ENCODE peak calls at places on chromosome 2, in eight cellular contexts. One of them, this sample, is unnamed.

GRCh38 chr2:79887747-79888374 is 375.0 kb downstream of the CTNNA2 start:
- DNase-seq in GM23338: peak
- DNase-seq in naive thymus-derived CD8-positive, alpha-beta T cell: no peak
- DNase-seq in cardiac fibroblast: peak
- DNase-seq in nephron progenitor cell: peak
- DNase-seq in anterior cingulate cortex: no peak
- DNase-seq in Daoy: peak
- DNase-seq in body of pancreas: peak
- DNase-seq in this sample: no peak

GRCh38 chr2:218387369-218388194 is 5.5 kb downstream of the SLC11A1 start:
- DNase-seq in GM23338: peak
- DNase-seq in naive thymus-derived CD8-positive, alpha-beta T cell: no peak
- DNase-seq in cardiac fibroblast: peak
- DNase-seq in nephron progenitor cell: peak
- DNase-seq in anterior cingulate cortex: no peak
- DNase-seq in Daoy: no peak
- DNase-seq in body of pancreas: peak
- DNase-seq in this sample: peak

GRCh38 chr2:222423632-222424280 is 587 bp upstream of the SGPP2 start:
- DNase-seq in GM23338: peak
- DNase-seq in naive thymus-derived CD8-positive, alpha-beta T cell: no peak
- DNase-seq in cardiac fibroblast: no peak
- DNase-seq in nephron progenitor cell: no peak
- DNase-seq in anterior cingulate cortex: no peak
- DNase-seq in Daoy: peak
- DNase-seq in body of pancreas: no peak
- DNase-seq in this sample: no peak

GRCh38 chr2:26285931-26286330 is 41.2 kb downstream of the HADHB start:
- DNase-seq in GM23338: no peak
- DNase-seq in naive thymus-derived CD8-positive, alpha-beta T cell: no peak
- DNase-seq in cardiac fibroblast: no peak
- DNase-seq in nephron progenitor cell: no peak
- DNase-seq in anterior cingulate cortex: no peak
- DNase-seq in Daoy: no peak
- DNase-seq in body of pancreas: no peak
- DNase-seq in this sample: no peak

GRCh38 chr2:225124311-225124832 is 82.1 kb upstream of the DOCK10 start:
- DNase-seq in GM23338: no peak
- DNase-seq in naive thymus-derived CD8-positive, alpha-beta T cell: no peak
- DNase-seq in cardiac fibroblast: no peak
- DNase-seq in nephron progenitor cell: no peak
- DNase-seq in anterior cingulate cortex: no peak
- DNase-seq in Daoy: no peak
- DNase-seq in body of pancreas: no peak
- DNase-seq in this sample: no peak

GRCh38 chr2:23430263-23430662 is 45.3 kb downstream of the KLHL29 start:
- DNase-seq in GM23338: no peak
- DNase-seq in naive thymus-derived CD8-positive, alpha-beta T cell: no peak
- DNase-seq in cardiac fibroblast: peak
- DNase-seq in nephron progenitor cell: no peak
- DNase-seq in anterior cingulate cortex: no peak
- DNase-seq in Daoy: peak
- DNase-seq in body of pancreas: no peak
- DNase-seq in this sample: no peak

GRCh38 chr2:191013617-191013875 is 425 bp downstream of the STAT1 start:
- DNase-seq in GM23338: peak
- DNase-seq in naive thymus-derived CD8-positive, alpha-beta T cell: no peak
- DNase-seq in cardiac fibroblast: peak
- DNase-seq in nephron progenitor cell: no peak
- DNase-seq in anterior cingulate cortex: no peak
- DNase-seq in Daoy: no peak
- DNase-seq in body of pancreas: no peak
- DNase-seq in this sample: no peak

GRCh38 chr2:237154050-237154638 is 68.5 kb downstream of the COPS8 start:
- DNase-seq in GM23338: peak
- DNase-seq in naive thymus-derived CD8-positive, alpha-beta T cell: peak
- DNase-seq in cardiac fibroblast: peak
- DNase-seq in nephron progenitor cell: peak
- DNase-seq in anterior cingulate cortex: no peak
- DNase-seq in Daoy: peak
- DNase-seq in body of pancreas: peak
- DNase-seq in this sample: no peak

GRCh38 chr2:60544980-60545560 is 8.4 kb downstream of the BCL11A start:
- DNase-seq in GM23338: no peak
- DNase-seq in naive thymus-derived CD8-positive, alpha-beta T cell: no peak
- DNase-seq in cardiac fibroblast: no peak
- DNase-seq in nephron progenitor cell: no peak
- DNase-seq in anterior cingulate cortex: no peak
- DNase-seq in Daoy: no peak
- DNase-seq in body of pancreas: no peak
- DNase-seq in this sample: no peak

GRCh38 chr2:239371726-239372686 is 28.8 kb downstream of the HDAC4 start:
- DNase-seq in GM23338: peak
- DNase-seq in naive thymus-derived CD8-positive, alpha-beta T cell: no peak
- DNase-seq in cardiac fibroblast: no peak
- DNase-seq in nephron progenitor cell: no peak
- DNase-seq in anterior cingulate cortex: no peak
- DNase-seq in Daoy: no peak
- DNase-seq in body of pancreas: no peak
- DNase-seq in this sample: no peak

GRCh38 chr2:33021542-33022259 is 74.9 kb downstream of the LTBP1 start:
- DNase-seq in GM23338: peak
- DNase-seq in naive thymus-derived CD8-positive, alpha-beta T cell: no peak
- DNase-seq in cardiac fibroblast: peak
- DNase-seq in nephron progenitor cell: no peak
- DNase-seq in anterior cingulate cortex: no peak
- DNase-seq in Daoy: peak
- DNase-seq in body of pancreas: no peak
- DNase-seq in this sample: no peak

GRCh38 chr2:230974096-230974913 is 21.6 kb upstream of the SPATA3 start:
- DNase-seq in GM23338: no peak
- DNase-seq in naive thymus-derived CD8-positive, alpha-beta T cell: peak
- DNase-seq in cardiac fibroblast: peak
- DNase-seq in nephron progenitor cell: no peak
- DNase-seq in anterior cingulate cortex: no peak
- DNase-seq in Daoy: peak
- DNase-seq in body of pancreas: no peak
- DNase-seq in this sample: no peak

GRCh38 chr2:170930132-170931109 is 1.4 kb downstream of the GORASP2 start:
- DNase-seq in GM23338: peak
- DNase-seq in naive thymus-derived CD8-positive, alpha-beta T cell: peak
- DNase-seq in cardiac fibroblast: peak
- DNase-seq in nephron progenitor cell: no peak
- DNase-seq in anterior cingulate cortex: no peak
- DNase-seq in Daoy: peak
- DNase-seq in body of pancreas: peak
- DNase-seq in this sample: no peak

GRCh38 chr2:190069936-190070696 is 7.6 kb upstream of the MSTN start:
- DNase-seq in GM23338: peak
- DNase-seq in naive thymus-derived CD8-positive, alpha-beta T cell: no peak
- DNase-seq in cardiac fibroblast: peak
- DNase-seq in nephron progenitor cell: peak
- DNase-seq in anterior cingulate cortex: no peak
- DNase-seq in Daoy: peak
- DNase-seq in body of pancreas: peak
- DNase-seq in this sample: peak

GRCh38 chr2:43383533-43383932 is 157.1 kb upstream of the ZFP36L2 start:
- DNase-seq in GM23338: no peak
- DNase-seq in naive thymus-derived CD8-positive, alpha-beta T cell: no peak
- DNase-seq in cardiac fibroblast: no peak
- DNase-seq in nephron progenitor cell: no peak
- DNase-seq in anterior cingulate cortex: no peak
- DNase-seq in Daoy: no peak
- DNase-seq in body of pancreas: no peak
- DNase-seq in this sample: no peak

GRCh38 chr2:120108749-120109148 is 95.9 kb downstream of the EPB41L5 start:
- DNase-seq in GM23338: no peak
- DNase-seq in naive thymus-derived CD8-positive, alpha-beta T cell: no peak
- DNase-seq in cardiac fibroblast: no peak
- DNase-seq in nephron progenitor cell: no peak
- DNase-seq in anterior cingulate cortex: no peak
- DNase-seq in Daoy: peak
- DNase-seq in body of pancreas: no peak
- DNase-seq in this sample: no peak

GRCh38 chr2:26691881-26692813 is at the start of gene KCNK3:
- DNase-seq in GM23338: peak
- DNase-seq in naive thymus-derived CD8-positive, alpha-beta T cell: peak
- DNase-seq in cardiac fibroblast: peak
- DNase-seq in nephron progenitor cell: peak
- DNase-seq in anterior cingulate cortex: no peak
- DNase-seq in Daoy: peak
- DNase-seq in body of pancreas: peak
- DNase-seq in this sample: peak

GRCh38 chr2:55357164-55357563 is 62.5 kb downstream of the CCDC88A start:
- DNase-seq in GM23338: no peak
- DNase-seq in naive thymus-derived CD8-positive, alpha-beta T cell: no peak
- DNase-seq in cardiac fibroblast: no peak
- DNase-seq in nephron progenitor cell: no peak
- DNase-seq in anterior cingulate cortex: no peak
- DNase-seq in Daoy: no peak
- DNase-seq in body of pancreas: no peak
- DNase-seq in this sample: no peak

GRCh38 chr2:159073256-159073655 is 104.8 kb downstream of the TANC1 start:
- DNase-seq in GM23338: no peak
- DNase-seq in naive thymus-derived CD8-positive, alpha-beta T cell: no peak
- DNase-seq in cardiac fibroblast: peak
- DNase-seq in nephron progenitor cell: no peak
- DNase-seq in anterior cingulate cortex: no peak
- DNase-seq in Daoy: peak
- DNase-seq in body of pancreas: no peak
- DNase-seq in this sample: no peak

GRCh38 chr2:187198136-187198535 is 249.9 kb downstream of the CALCRL start:
- DNase-seq in GM23338: no peak
- DNase-seq in naive thymus-derived CD8-positive, alpha-beta T cell: no peak
- DNase-seq in cardiac fibroblast: no peak
- DNase-seq in nephron progenitor cell: no peak
- DNase-seq in anterior cingulate cortex: no peak
- DNase-seq in Daoy: no peak
- DNase-seq in body of pancreas: no peak
- DNase-seq in this sample: no peak

GRCh38 chr2:120599064-120599463 is 136.6 kb upstream of the GLI2 start:
- DNase-seq in GM23338: no peak
- DNase-seq in naive thymus-derived CD8-positive, alpha-beta T cell: no peak
- DNase-seq in cardiac fibroblast: no peak
- DNase-seq in nephron progenitor cell: no peak
- DNase-seq in anterior cingulate cortex: no peak
- DNase-seq in Daoy: no peak
- DNase-seq in body of pancreas: no peak
- DNase-seq in this sample: no peak

GRCh38 chr2:178404380-178404767 is 46.6 kb downstream of the PRKRA start:
- DNase-seq in GM23338: no peak
- DNase-seq in naive thymus-derived CD8-positive, alpha-beta T cell: no peak
- DNase-seq in cardiac fibroblast: peak
- DNase-seq in nephron progenitor cell: no peak
- DNase-seq in anterior cingulate cortex: no peak
- DNase-seq in Daoy: peak
- DNase-seq in body of pancreas: no peak
- DNase-seq in this sample: peak

GRCh38 chr2:221808488-221808887 is 236.4 kb upstream of the EPHA4 start:
- DNase-seq in GM23338: no peak
- DNase-seq in naive thymus-derived CD8-positive, alpha-beta T cell: no peak
- DNase-seq in cardiac fibroblast: no peak
- DNase-seq in nephron progenitor cell: no peak
- DNase-seq in anterior cingulate cortex: no peak
- DNase-seq in Daoy: no peak
- DNase-seq in body of pancreas: no peak
- DNase-seq in this sample: no peak

GRCh38 chr2:136081582-136082210 is 36.3 kb downstream of the CXCR4 start:
- DNase-seq in GM23338: no peak
- DNase-seq in naive thymus-derived CD8-positive, alpha-beta T cell: no peak
- DNase-seq in cardiac fibroblast: no peak
- DNase-seq in nephron progenitor cell: no peak
- DNase-seq in anterior cingulate cortex: no peak
- DNase-seq in Daoy: no peak
- DNase-seq in body of pancreas: no peak
- DNase-seq in this sample: no peak

GRCh38 chr2:14907014-14907612 is 274.6 kb downstream of the LRATD1 start:
- DNase-seq in GM23338: peak
- DNase-seq in naive thymus-derived CD8-positive, alpha-beta T cell: no peak
- DNase-seq in cardiac fibroblast: no peak
- DNase-seq in nephron progenitor cell: no peak
- DNase-seq in anterior cingulate cortex: no peak
- DNase-seq in Daoy: no peak
- DNase-seq in body of pancreas: no peak
- DNase-seq in this sample: no peak

GRCh38 chr2:24515335-24515734 is 24.3 kb downstream of the NCOA1 start:
- DNase-seq in GM23338: no peak
- DNase-seq in naive thymus-derived CD8-positive, alpha-beta T cell: no peak
- DNase-seq in cardiac fibroblast: no peak
- DNase-seq in nephron progenitor cell: no peak
- DNase-seq in anterior cingulate cortex: no peak
- DNase-seq in Daoy: peak
- DNase-seq in body of pancreas: no peak
- DNase-seq in this sample: no peak

GRCh38 chr2:186572705-186573104 is 17.2 kb upstream of the ITGAV start:
- DNase-seq in GM23338: no peak
- DNase-seq in naive thymus-derived CD8-positive, alpha-beta T cell: no peak
- DNase-seq in cardiac fibroblast: no peak
- DNase-seq in nephron progenitor cell: no peak
- DNase-seq in anterior cingulate cortex: no peak
- DNase-seq in Daoy: peak
- DNase-seq in body of pancreas: no peak
- DNase-seq in this sample: no peak

GRCh38 chr2:65922794-65923193 is 490.4 kb upstream of the SPRED2 start:
- DNase-seq in GM23338: no peak
- DNase-seq in naive thymus-derived CD8-positive, alpha-beta T cell: no peak
- DNase-seq in cardiac fibroblast: peak
- DNase-seq in nephron progenitor cell: no peak
- DNase-seq in anterior cingulate cortex: no peak
- DNase-seq in Daoy: no peak
- DNase-seq in body of pancreas: peak
- DNase-seq in this sample: no peak

GRCh38 chr2:25323042-25323514 is 18.6 kb downstream of the DNMT3A start:
- DNase-seq in GM23338: peak
- DNase-seq in naive thymus-derived CD8-positive, alpha-beta T cell: no peak
- DNase-seq in cardiac fibroblast: no peak
- DNase-seq in nephron progenitor cell: no peak
- DNase-seq in anterior cingulate cortex: no peak
- DNase-seq in Daoy: no peak
- DNase-seq in body of pancreas: no peak
- DNase-seq in this sample: no peak

GRCh38 chr2:209458018-209458979 is 34.5 kb downstream of the MAP2 start:
- DNase-seq in GM23338: peak
- DNase-seq in naive thymus-derived CD8-positive, alpha-beta T cell: no peak
- DNase-seq in cardiac fibroblast: peak
- DNase-seq in nephron progenitor cell: no peak
- DNase-seq in anterior cingulate cortex: no peak
- DNase-seq in Daoy: no peak
- DNase-seq in body of pancreas: no peak
- DNase-seq in this sample: no peak